ENCODE peak calls at places on chromosomes 12 and 14, in nine cellular contexts. U, Z, W, X, Y, B, K, H and A are unnamed samples.

GRCh38 chr14:74792249-74793039 is 29.3 kb downstream of the YLPM1 start:
- DNase-seq in U (no peak), Z (no peak), W (no peak), X (no peak), Y (no peak), B (no peak), K (no peak), H (peak; percentile 72), A (no peak)

GRCh38 chr12:13211859-13212664 is 15.5 kb downstream of the EMP1 start:
- DNase-seq in U (no peak), Z (peak; percentile 42), W (no peak), X (peak; percentile 52), Y (peak; percentile 65), B (no peak), K (peak; percentile 49), H (peak; percentile 92), A (peak; percentile 65)

GRCh38 chr12:80216890-80217559 is 117.7 kb downstream of the OTOGL start:
- DNase-seq in U (no peak), Z (no peak), W (no peak), X (no peak), Y (no peak), B (no peak), K (no peak), H (peak; percentile 10), A (no peak)

GRCh38 chr14:80605536-80605935 is 336.0 kb downstream of the CEP128 start:
- DNase-seq in U (no peak), Z (no peak), W (no peak), X (no peak), Y (no peak), B (no peak), K (no peak), H (no peak), A (no peak)

GRCh38 chr14:60977848-60978247 is 3.0 kb downstream of the TRMT5 start:
- DNase-seq in U (no peak), Z (no peak), W (no peak), X (no peak), Y (no peak), B (no peak), K (no peak), H (no peak), A (no peak)

GRCh38 chr12:47896633-47897032 is 8.2 kb downstream of the VDR start:
- DNase-seq in U (no peak), Z (peak; percentile 57), W (no peak), X (no peak), Y (peak; percentile 65), B (no peak), K (peak; percentile 91), H (peak; percentile 16), A (no peak)

GRCh38 chr12:27220057-27220987 is 23.8 kb upstream of the STK38L start:
- DNase-seq in U (no peak), Z (no peak), W (no peak), X (no peak), Y (no peak), B (no peak), K (no peak), H (no peak), A (no peak)

GRCh38 chr12:68871396-68871795 is 61.6 kb downstream of the CPM start:
- DNase-seq in U (no peak), Z (no peak), W (no peak), X (no peak), Y (no peak), B (no peak), K (no peak), H (no peak), A (no peak)

GRCh38 chr14:100211366-100211765 is 27.6 kb upstream of the YY1 start:
- DNase-seq in U (no peak), Z (no peak), W (no peak), X (no peak), Y (no peak), B (no peak), K (no peak), H (no peak), A (no peak)

GRCh38 chr14:73763396-73763795 is 49.2 kb upstream of the PNMA1 start:
- DNase-seq in U (no peak), Z (no peak), W (peak; percentile 0), X (no peak), Y (peak; percentile 26), B (no peak), K (no peak), H (no peak), A (no peak)

GRCh38 chr14:25032092-25032784 is 17.7 kb downstream of the STXBP6 start:
- DNase-seq in U (no peak), Z (no peak), W (no peak), X (no peak), Y (no peak), B (no peak), K (no peak), H (peak; percentile 65), A (no peak)
- TF ChIP-seq CTCF in U (peak; percentile 24), Z (no peak), W (no peak), X (peak; percentile 40), Y (no peak), B (peak; percentile 27), K (no peak), H (peak; percentile 76), A (peak; percentile 19)

GRCh38 chr14:58828298-58828697 is 190.5 kb downstream of the DACT1 start:
- DNase-seq in U (no peak), Z (no peak), W (no peak), X (no peak), Y (no peak), B (no peak), K (no peak), H (no peak), A (no peak)

GRCh38 chr14:58824796-58825195 is 187.0 kb downstream of the DACT1 start:
- DNase-seq in U (no peak), Z (no peak), W (no peak), X (no peak), Y (no peak), B (no peak), K (no peak), H (no peak), A (no peak)

GRCh38 chr14:58829594-58829993 is 191.8 kb downstream of the DACT1 start:
- DNase-seq in U (no peak), Z (no peak), W (no peak), X (no peak), Y (no peak), B (no peak), K (no peak), H (no peak), A (no peak)

GRCh38 chr14:58824106-58824505 is 186.3 kb downstream of the DACT1 start:
- DNase-seq in U (no peak), Z (no peak), W (no peak), X (no peak), Y (no peak), B (no peak), K (no peak), H (no peak), A (no peak)

GRCh38 chr14:58826845-58827686 is 189.3 kb downstream of the DACT1 start:
- DNase-seq in U (no peak), Z (no peak), W (no peak), X (no peak), Y (no peak), B (no peak), K (no peak), H (peak; percentile 36), A (no peak)
- TF ChIP-seq CTCF in U (peak; percentile 13), Z (no peak), W (peak; percentile 42), X (peak; percentile 23), Y (peak; percentile 33), B (peak; percentile 31), K (no peak), H (peak; percentile 42), A (no peak)

GRCh38 chr12:120628919-120629318 is 11.5 kb upstream of the CABP1 start:
- DNase-seq in U (no peak), Z (no peak), W (no peak), X (no peak), Y (peak; percentile 28), B (peak; percentile 42), K (no peak), H (peak; percentile 72), A (no peak)
- TF ChIP-seq CTCF in U (peak; percentile 24), Z (no peak), W (no peak), X (peak; percentile 28), Y (no peak), B (no peak), K (no peak), H (peak; percentile 80), A (no peak)

GRCh38 chr12:51753980-51754675 is 94.4 kb downstream of the FIGNL2 start:
- DNase-seq in U (no peak), Z (no peak), W (no peak), X (no peak), Y (no peak), B (no peak), K (no peak), H (no peak), A (no peak)
- TF ChIP-seq CTCF in U (no peak), Z (no peak), W (no peak), X (no peak), Y (no peak), B (no peak), K (no peak), H (no peak), A (no peak)